ENCODE peak calls at places on chromosomes 6 and 20, in four cellular contexts. One of them, this sample, is unnamed. For H3K4me1 and H3K9me3, the result is how much of the 10 kb centered on the place peaks cover.

GRCh38 chr6:28353981-28354676 is 4.4 kb downstream of the ZKSCAN3 start:
- DNase-seq in Karpas-422: no peak
- DNase-seq in SK-N-SH: no peak
- DNase-seq in K562: peak
- DNase-seq in this sample: no peak

GRCh38 chr20:49270177-49270576 is 7.7 kb downstream of the ZNFX1 start:
- DNase-seq in Karpas-422: no peak
- DNase-seq in SK-N-SH: no peak
- DNase-seq in K562: no peak
- DNase-seq in this sample: no peak

GRCh38 chr6:163438940-163439335 is 24.4 kb downstream of the QKI start:
- DNase-seq in Karpas-422: no peak
- DNase-seq in SK-N-SH: peak
- DNase-seq in K562: peak
- DNase-seq in this sample: no peak

GRCh38 chr6:31767096-31767645 is 4.7 kb downstream of the SAPCD1 start:
- DNase-seq in Karpas-422: no peak
- DNase-seq in SK-N-SH: no peak
- DNase-seq in K562: no peak
- DNase-seq in this sample: no peak

GRCh38 chr6:115271434-115271833 is 789.3 kb downstream of the FRK start:
- DNase-seq in Karpas-422: no peak
- DNase-seq in SK-N-SH: no peak
- DNase-seq in K562: no peak
- DNase-seq in this sample: peak

GRCh38 chr6:9292975-9293374 is 857.6 kb upstream of the SLC35B3 start:
- DNase-seq in Karpas-422: no peak
- DNase-seq in SK-N-SH: no peak
- DNase-seq in K562: no peak
- DNase-seq in this sample: no peak

GRCh38 chr20:32236819-32237218 is 29.1 kb downstream of the POFUT1 start:
- DNase-seq in Karpas-422: no peak
- DNase-seq in SK-N-SH: no peak
- DNase-seq in K562: no peak
- DNase-seq in this sample: no peak

GRCh38 chr6:88166493-88166900 is 350 bp upstream of the CNR1 start:
- DNase-seq in Karpas-422: no peak
- DNase-seq in SK-N-SH: peak
- DNase-seq in K562: no peak
- DNase-seq in this sample: no peak

GRCh38 chr20:11891827-11892521 is 25.7 kb upstream of the BTBD3 start:
- DNase-seq in Karpas-422: no peak
- DNase-seq in SK-N-SH: peak
- DNase-seq in K562: peak
- DNase-seq in this sample: peak

GRCh38 chr20:10308652-10309051 is 90.0 kb downstream of the SNAP25 start:
- DNase-seq in Karpas-422: no peak
- DNase-seq in SK-N-SH: no peak
- DNase-seq in K562: no peak
- DNase-seq in this sample: no peak

GRCh38 chr6:147055821-147056392 is 148.3 kb upstream of the STXBP5 start:
- DNase-seq in Karpas-422: no peak
- DNase-seq in SK-N-SH: no peak
- DNase-seq in K562: no peak
- DNase-seq in this sample: no peak

GRCh38 chr6:16064687-16065086 is 64.2 kb upstream of the MYLIP start:
- DNase-seq in Karpas-422: peak
- DNase-seq in SK-N-SH: no peak
- DNase-seq in K562: no peak
- DNase-seq in this sample: peak

GRCh38 chr6:108748959-108749358 is 99.3 kb upstream of the ARMC2 start:
- DNase-seq in Karpas-422: peak
- DNase-seq in SK-N-SH: no peak
- DNase-seq in K562: no peak
- DNase-seq in this sample: no peak

GRCh38 chr6:26270121-26270861 is 94.7 kb upstream of the BTN3A2 start:
- DNase-seq in Karpas-422: peak
- DNase-seq in SK-N-SH: no peak
- DNase-seq in K562: no peak
- DNase-seq in this sample: peak

GRCh38 chr6:157587127-157587729 is 206.2 kb downstream of the ZDHHC14 start:
- DNase-seq in Karpas-422: peak
- DNase-seq in SK-N-SH: no peak
- DNase-seq in K562: no peak
- DNase-seq in this sample: no peak

GRCh38 chr20:16215056-16215455 is 358.2 kb downstream of the KIF16B start:
- DNase-seq in Karpas-422: peak
- DNase-seq in SK-N-SH: no peak
- DNase-seq in K562: no peak
- DNase-seq in this sample: peak

GRCh38 chr6:11328613-11329247 is 96.3 kb upstream of the NEDD9 start:
- DNase-seq in Karpas-422: no peak
- DNase-seq in SK-N-SH: no peak
- DNase-seq in K562: no peak
- DNase-seq in this sample: no peak

GRCh38 chr6:14228571-14228970 is 111.0 kb downstream of the CD83 start:
- DNase-seq in Karpas-422: no peak
- DNase-seq in SK-N-SH: no peak
- DNase-seq in K562: no peak
- DNase-seq in this sample: no peak

GRCh38 chr6:105608711-105609374 is 206.0 kb upstream of the PREP start:
- DNase-seq in Karpas-422: no peak
- DNase-seq in SK-N-SH: no peak
- DNase-seq in K562: no peak
- DNase-seq in this sample: no peak

GRCh38 chr6:21802611-21802899 is 209.0 kb downstream of the SOX4 start:
- DNase-seq in Karpas-422: no peak
- DNase-seq in SK-N-SH: no peak
- DNase-seq in K562: no peak
- DNase-seq in this sample: no peak

GRCh38 chr6:33423777-33424176 is 3.9 kb downstream of the SYNGAP1 start:
- DNase-seq in Karpas-422: no peak
- DNase-seq in SK-N-SH: no peak
- DNase-seq in K562: no peak
- DNase-seq in this sample: no peak
- H3K4me1 ChIP-seq in Karpas-422: under half
- H3K4me1 ChIP-seq in SK-N-SH: under half
- H3K4me1 ChIP-seq in K562: under half
- H3K4me1 ChIP-seq in this sample: under half

DNA sequence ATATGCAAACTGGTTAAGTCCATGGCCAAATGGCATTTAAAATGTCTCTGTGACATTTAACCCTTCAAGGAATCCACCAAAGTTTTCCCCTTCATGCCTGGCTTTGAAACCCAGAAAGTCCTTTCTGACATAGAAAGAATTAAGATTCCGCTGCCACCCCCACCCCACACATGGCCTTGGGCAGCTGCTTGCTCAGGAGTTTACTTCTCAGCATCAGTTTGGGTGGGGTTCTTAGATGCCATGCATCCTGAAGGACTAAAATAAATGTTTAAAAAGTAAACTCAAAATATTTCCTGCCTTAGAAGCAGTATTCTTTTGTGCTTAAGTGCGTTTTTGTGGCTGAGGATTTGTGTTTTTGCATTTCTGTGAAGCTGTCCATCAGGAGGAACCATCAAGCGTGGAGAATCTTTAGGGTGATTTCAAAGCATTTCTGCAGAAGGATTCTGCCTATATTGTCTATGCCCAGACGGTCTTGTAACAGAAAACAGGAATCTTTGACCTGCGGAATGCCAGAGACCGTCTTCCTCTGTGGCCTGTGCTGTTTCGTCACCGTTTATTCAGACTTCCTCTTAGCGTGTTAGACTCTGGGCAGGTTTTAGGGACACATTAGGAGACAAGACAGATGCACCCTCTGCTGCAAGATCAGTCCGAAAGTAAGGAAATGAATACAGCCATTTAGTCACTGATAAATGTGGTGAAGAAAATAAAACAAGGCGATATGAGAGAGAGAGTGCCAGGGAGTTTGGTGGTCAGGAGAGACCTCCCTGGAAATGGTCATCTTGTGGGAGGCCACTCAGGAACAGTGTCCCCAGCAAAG is 6.2 kb downstream of the DUSP22 start:
- DNase-seq in Karpas-422: peak
- DNase-seq in SK-N-SH: no peak
- DNase-seq in K562: no peak
- DNase-seq in this sample: no peak
- H3K9me3 ChIP-seq in Karpas-422: under half
- H3K9me3 ChIP-seq in SK-N-SH: under half
- H3K9me3 ChIP-seq in K562: under half
- H3K9me3 ChIP-seq in this sample: under half

GRCh38 chr20:53608456-53609413 is 15.1 kb upstream of the ZNF217 start:
- DNase-seq in Karpas-422: no peak
- DNase-seq in SK-N-SH: no peak
- DNase-seq in K562: peak
- DNase-seq in this sample: no peak
- H2AFZ ChIP-seq in Karpas-422: no peak
- H2AFZ ChIP-seq in SK-N-SH: peak
- H2AFZ ChIP-seq in K562: peak
- H2AFZ ChIP-seq in this sample: peak

DNA sequence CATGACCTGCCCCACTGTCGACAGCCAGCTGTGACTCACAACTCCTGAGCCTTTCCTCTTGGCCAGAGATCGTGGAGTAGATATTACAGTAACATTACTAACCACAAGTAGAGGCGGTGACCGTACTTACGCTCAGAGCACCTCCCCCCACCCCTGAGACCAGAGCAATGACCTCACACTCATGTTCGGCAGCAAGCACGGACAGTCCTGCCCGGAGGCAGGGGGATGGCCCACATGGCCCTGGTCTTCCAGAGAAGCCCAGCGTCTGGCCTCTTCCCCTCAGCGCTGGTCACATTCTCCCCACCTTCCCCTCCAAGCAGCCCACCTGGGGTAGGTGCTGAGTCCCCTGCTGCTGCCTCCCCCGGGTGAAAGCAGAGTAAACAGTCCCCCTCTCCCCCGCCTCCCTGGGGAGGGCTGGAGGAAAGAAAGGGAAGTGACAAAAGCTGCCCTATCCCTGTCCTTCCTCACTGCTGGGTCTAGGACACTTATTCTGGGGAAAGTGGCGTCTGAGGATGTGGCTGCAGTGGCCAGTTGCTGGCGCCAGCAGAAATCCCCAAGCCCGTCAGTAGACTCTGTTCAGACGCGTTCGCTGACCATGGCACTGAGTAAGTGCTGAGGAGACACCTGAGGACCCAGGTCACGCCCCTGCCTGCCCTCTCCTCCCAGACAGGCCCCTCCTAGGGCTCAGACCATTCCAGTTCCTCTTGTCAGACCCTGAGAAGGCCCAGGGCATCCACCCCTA is 68.5 kb downstream of the MRPL14 start:
- DNase-seq in Karpas-422: no peak
- DNase-seq in SK-N-SH: peak
- DNase-seq in K562: peak
- DNase-seq in this sample: no peak
- H3K4me1 ChIP-seq in Karpas-422: under half
- H3K4me1 ChIP-seq in SK-N-SH: half or more
- H3K4me1 ChIP-seq in K562: half or more
- H3K4me1 ChIP-seq in this sample: under half

GRCh38 chr6:136826216-136826615 is 3.8 kb downstream of the PEX7 start:
- DNase-seq in Karpas-422: no peak
- DNase-seq in SK-N-SH: no peak
- DNase-seq in K562: no peak
- DNase-seq in this sample: no peak

GRCh38 chr6:136831873-136832562 is 9.6 kb downstream of the PEX7 start:
- DNase-seq in Karpas-422: peak
- DNase-seq in SK-N-SH: no peak
- DNase-seq in K562: no peak
- DNase-seq in this sample: no peak
- H3K9me3 ChIP-seq in Karpas-422: under half
- H3K9me3 ChIP-seq in SK-N-SH: under half
- H3K9me3 ChIP-seq in K562: under half
- H3K9me3 ChIP-seq in this sample: under half

GRCh38 chr20:39081255-39081654 is 119.1 kb downstream of the DHX35 start:
- DNase-seq in Karpas-422: peak
- DNase-seq in SK-N-SH: peak
- DNase-seq in K562: peak
- DNase-seq in this sample: peak
- H2AFZ ChIP-seq in Karpas-422: no peak
- H2AFZ ChIP-seq in SK-N-SH: no peak
- H2AFZ ChIP-seq in K562: no peak
- H2AFZ ChIP-seq in this sample: peak